ENCODE peak calls at places on chromosomes 1 and 21, in nine cellular contexts. B is SJSA1; J is lower lobe of right lung; M is K562; L is CD8-positive, alpha-beta T cell; S is PC-3; X is dorsolateral prefrontal cortex; Q is pancreas; K is Panc1. G is an unnamed sample.

GRCh38 chr1:47659141-47659540 is 221.3 kb downstream of the FOXD2 start:
- DNase-seq in K (no peak), B (peak; percentile 26), J (no peak), S (no peak), X (no peak), L (no peak), Q (no peak), M (no peak), G (no peak)

GRCh38 chr1:160078392-160079195 is 2.7 kb upstream of the KCNJ9 start:
- DNase-seq in K (no peak), B (no peak), X (no peak), Q (no peak), J (no peak), S (peak; percentile 59), L (peak; percentile 50), M (peak; percentile 67), G (no peak)

GRCh38 chr1:102110591-102110990 is 113.9 kb upstream of the OLFM3 start:
- DNase-seq in M (no peak), L (no peak), B (no peak), S (no peak), K (no peak), Q (no peak), J (no peak), X (no peak), G (no peak)

GRCh38 chr1:229258031-229258850 is 12.7 kb upstream of the RAB4A start:
- DNase-seq in Q (no peak), X (peak; percentile 70), K (no peak), J (no peak), L (peak; percentile 67), B (peak; percentile 51), S (peak; percentile 85), M (peak; percentile 81), G (peak; percentile 71)

GRCh38 chr1:100006688-100007087 is 36.9 kb downstream of the SLC35A3 start:
- DNase-seq in J (no peak), L (no peak), B (no peak), K (no peak), S (no peak), X (no peak), M (no peak), Q (no peak), G (no peak)

GRCh38 chr1:226549937-226550670 is 1.5 kb downstream of the STUM start:
- DNase-seq in L (peak; percentile 16), S (peak; percentile 62), K (no peak), M (peak; percentile 49), B (no peak), Q (peak; percentile 87), X (peak; percentile 37), J (no peak), G (no peak)

GRCh38 chr21:33769057-33769456 is 126.8 kb downstream of the ITSN1 start:
- DNase-seq in X (no peak), K (no peak), Q (no peak), B (no peak), S (no peak), L (no peak), J (no peak), M (no peak), G (no peak)

GRCh38 chr1:169466259-169467230 is 19.2 kb downstream of the SLC19A2 start:
- DNase-seq in Q (no peak), M (peak; percentile 53), J (no peak), L (no peak), K (no peak), X (no peak), S (peak; percentile 75), B (no peak), G (no peak)

GRCh38 chr1:116277840-116278540 is 95.1 kb upstream of the ATP1A1 start:
- DNase-seq in K (no peak), J (no peak), S (no peak), L (no peak), M (peak; percentile 28), Q (no peak), B (no peak), X (no peak), G (no peak)

GRCh38 chr1:41699861-41700248 is 215.4 kb upstream of the EDN2 start:
- DNase-seq in B (no peak), K (no peak), L (no peak), M (no peak), S (no peak), J (no peak), Q (no peak), X (no peak), G (no peak)

GRCh38 chr1:43452789-43453441 is 816 bp downstream of the HYI start:
- DNase-seq in J (no peak), S (peak; percentile 40), L (no peak), K (peak; percentile 45), Q (no peak), X (peak; percentile 52), M (peak; percentile 59), B (peak; percentile 47), G (no peak)

GRCh38 chr1:74464037-74464436 is 48.4 kb downstream of the LRRC53 start:
- DNase-seq in J (no peak), S (no peak), X (no peak), Q (no peak), B (no peak), K (no peak), M (no peak), L (no peak), G (no peak)

GRCh38 chr1:14597343-14598006 is 1.0 kb upstream of the KAZN start:
- DNase-seq in S (no peak), B (no peak), L (no peak), M (no peak), X (peak; percentile 57), K (no peak), J (no peak), Q (no peak), G (no peak)

GRCh38 chr21:35925497-35925896 is 134.8 kb downstream of the SETD4 start:
- DNase-seq in K (no peak), X (no peak), S (peak; percentile 34), J (no peak), B (no peak), Q (no peak), M (no peak), L (no peak), G (no peak)

GRCh38 chr1:243233908-243234307 is 21.2 kb downstream of the CEP170 start:
- DNase-seq in Q (no peak), J (no peak), S (no peak), B (no peak), K (no peak), X (no peak), L (no peak), M (no peak), G (no peak)

GRCh38 chr1:247452447-247453039 is 5.4 kb downstream of the OR2B11 start:
- DNase-seq in M (no peak), X (no peak), K (no peak), J (no peak), B (no peak), Q (no peak), L (no peak), S (peak; percentile 38), G (no peak)

GRCh38 chr1:247453256-247453655 is 4.6 kb downstream of the OR2B11 start:
- DNase-seq in Q (no peak), S (no peak), X (no peak), K (no peak), L (no peak), J (no peak), M (no peak), B (no peak), G (no peak)

GRCh38 chr1:247456024-247456423 is 1.9 kb downstream of the OR2B11 start:
- DNase-seq in Q (no peak), L (no peak), M (no peak), J (no peak), B (no peak), S (no peak), K (no peak), X (no peak), G (no peak)

GRCh38 chr1:247453997-247454396 is 3.9 kb downstream of the OR2B11 start:
- DNase-seq in B (no peak), L (no peak), J (no peak), M (no peak), X (no peak), S (no peak), Q (no peak), K (no peak), G (no peak)

DNA sequence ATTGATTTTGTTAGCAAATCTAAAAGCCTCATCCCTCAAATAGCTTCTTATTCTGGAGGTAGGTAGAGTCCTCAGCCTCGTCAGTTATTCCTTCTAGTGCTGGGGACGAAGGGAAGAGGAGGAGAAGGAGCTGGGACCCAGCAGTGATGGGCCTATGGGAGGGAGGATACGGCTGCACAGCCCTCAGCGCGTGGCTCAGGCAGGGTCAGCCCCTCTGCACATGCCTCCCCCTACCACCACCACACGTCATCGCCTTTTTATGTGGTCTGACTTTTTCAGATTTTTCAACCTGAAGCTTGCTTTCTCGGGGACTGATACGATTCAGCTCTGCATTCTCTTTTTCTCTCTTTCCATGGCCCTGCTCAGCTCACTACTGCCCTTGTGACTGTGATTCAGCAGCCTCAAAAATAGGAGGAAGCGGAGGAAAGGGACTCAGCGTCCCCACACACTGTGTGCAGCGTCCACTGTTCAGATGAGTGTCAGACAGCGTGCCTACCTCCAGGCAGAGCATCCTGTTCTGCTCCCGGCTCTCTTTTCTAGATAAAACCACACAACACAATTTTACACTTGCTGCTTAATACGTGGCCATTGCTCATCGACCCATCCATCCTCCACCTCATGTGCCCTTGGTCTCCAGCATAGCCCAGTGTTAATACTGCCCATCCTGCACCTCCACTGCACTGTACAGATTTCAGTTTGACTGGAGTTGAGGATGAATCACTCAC is 828 bp downstream of the OR2B11 start:
- DNase-seq in M (no peak), Q (no peak), K (no peak), B (no peak), J (no peak), L (no peak), X (no peak), S (no peak), G (no peak)
- H3K27ac ChIP-seq in M (no peak overlapping the region), Q (no peak overlapping the region), K (no peak overlapping the region), B (no peak overlapping the region), J (no peak overlapping the region), L (no peak overlapping the region), X (peak overlapping the region; percentile 78), S (no peak overlapping the region), G (no peak overlapping the region)

DNA sequence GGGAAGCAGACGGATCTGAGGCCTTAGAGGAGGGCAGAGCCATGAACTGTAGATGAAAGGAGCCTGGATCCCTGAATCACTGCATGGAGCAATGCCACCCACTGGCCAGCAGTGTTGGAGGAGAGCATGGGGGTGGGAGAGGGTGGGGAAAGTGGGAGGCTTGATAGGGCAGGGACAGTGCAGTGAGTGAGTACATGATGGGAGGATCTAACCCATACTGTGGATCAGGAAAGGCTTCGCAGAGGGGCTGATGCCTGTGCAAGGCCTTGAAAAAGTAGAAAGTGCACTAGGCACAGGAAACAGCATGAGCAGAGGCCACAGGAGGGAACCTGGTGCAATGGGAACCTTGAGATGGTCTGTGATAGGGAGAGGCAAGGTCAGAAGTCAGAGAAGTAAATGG is 391.9 kb downstream of the PTPRU start:
- DNase-seq in X (no peak), L (no peak), Q (no peak), B (peak; percentile 22), J (no peak), M (no peak), S (no peak), K (no peak), G (no peak)
- H3K27ac ChIP-seq in X (no peak overlapping the region), L (no peak overlapping the region), Q (no peak overlapping the region), B (no peak overlapping the region), J (no peak overlapping the region), M (no peak overlapping the region), S (no peak overlapping the region), K (no peak overlapping the region), G (no peak overlapping the region)

GRCh38 chr1:112316254-112316653 is 79.8 kb upstream of the CTTNBP2NL start:
- DNase-seq in M (no peak), K (no peak), B (peak; percentile 16), S (no peak), J (no peak), L (no peak), X (no peak), Q (no peak), G (no peak)
- H3K27ac ChIP-seq in M (no peak overlapping the region), K (no peak overlapping the region), B (no peak overlapping the region), S (no peak overlapping the region), J (no peak overlapping the region), L (no peak overlapping the region), X (no peak overlapping the region), Q (no peak overlapping the region), G (no peak overlapping the region)

GRCh38 chr1:150507912-150508864 is at the start of gene ECM1:
- DNase-seq in J (peak; percentile 42), B (peak; percentile 83), K (no peak), L (no peak), Q (peak; percentile 34), M (peak; percentile 91), X (no peak), S (peak; percentile 78), G (no peak)
- H3K27ac ChIP-seq in J (peak within 1 kb of the TSS; percentile 69), B (peak within 1 kb of the TSS; percentile 66), K (no peak within 1 kb of the TSS), L (no peak within 1 kb of the TSS), Q (no peak within 1 kb of the TSS), M (peak within 1 kb of the TSS; percentile 82), X (peak within 1 kb of the TSS; percentile 68), S (no peak within 1 kb of the TSS), G (peak within 1 kb of the TSS; percentile 47)